ENCODE peak calls at places on chromosomes 3 and 15, in five cellular contexts. O is H9, R is trophoblast cell, J is neuronal stem cell, Q is H1. H is an unnamed sample.
A peak's percentile ranks its signal among the peaks of the same experiment; 100 is the strongest.

GRCh38 chr15:67253517-67254237 is 784 bp downstream of the AAGAB start:
- DNase-seq in O (no peak), R (no peak), J (peak; percentile 5), Q (no peak), H (peak; percentile 42)

GRCh38 chr3:115330406-115330805 is 183.3 kb upstream of the ZBTB20 start:
- DNase-seq in O (no peak), R (no peak), J (no peak), Q (no peak), H (peak; percentile 24)

GRCh38 chr15:28994142-28994829 is 108.5 kb downstream of the APBA2 start:
- DNase-seq in O (no peak), R (no peak), J (no peak), Q (no peak), H (no peak)

GRCh38 chr3:12280333-12280732 is 8.5 kb upstream of the PPARG start:
- DNase-seq in O (no peak), R (peak; percentile 22), J (no peak), Q (no peak), H (no peak)

GRCh38 chr3:183577336-183577735 is 21.8 kb upstream of the KLHL6 start:
- DNase-seq in O (no peak), R (no peak), J (no peak), Q (no peak), H (no peak)

GRCh38 chr3:56955551-56956131 is 104.8 kb upstream of the SPATA12 start:
- DNase-seq in O (no peak), R (no peak), J (no peak), Q (no peak), H (no peak)

GRCh38 chr3:156142649-156143048 is 22.3 kb downstream of the KCNAB1 start:
- DNase-seq in O (no peak), R (no peak), J (no peak), Q (no peak), H (no peak)

GRCh38 chr3:126811530-126811929 is 107.5 kb downstream of the CHCHD6 start:
- DNase-seq in O (no peak), R (no peak), J (no peak), Q (no peak), H (peak; percentile 14)

GRCh38 chr3:37531071-37531720 is 330.5 kb upstream of the CTDSPL start:
- DNase-seq in O (no peak), R (no peak), J (no peak), Q (no peak), H (no peak)

DNA sequence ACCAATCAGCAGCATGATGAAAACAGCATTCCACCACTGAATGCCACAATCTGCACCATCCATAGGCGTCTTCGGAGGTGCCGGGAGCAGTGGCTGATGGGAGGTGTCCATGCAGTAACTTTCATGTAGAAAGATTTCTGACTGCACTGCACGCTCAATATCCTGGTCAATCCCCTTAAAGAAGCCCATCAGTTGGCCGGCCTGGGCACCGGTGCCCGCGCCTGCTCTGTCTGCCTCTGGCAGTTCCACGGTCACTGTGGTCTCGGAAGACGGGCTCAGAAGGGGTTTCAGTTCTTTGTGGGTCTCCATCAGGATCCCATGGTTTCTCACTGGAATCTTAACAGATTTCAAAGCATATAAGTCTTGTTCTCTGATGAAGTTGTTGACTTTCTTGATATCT is 3.9 kb downstream of the LYSMD4 start:
- DNase-seq in O (no peak), R (no peak), J (no peak), Q (no peak), H (no peak)
- H2BK12ac ChIP-seq in O (no peak overlapping the region), R (no peak overlapping the region), J (no peak overlapping the region), Q (no peak overlapping the region), H (no peak overlapping the region)

DNA sequence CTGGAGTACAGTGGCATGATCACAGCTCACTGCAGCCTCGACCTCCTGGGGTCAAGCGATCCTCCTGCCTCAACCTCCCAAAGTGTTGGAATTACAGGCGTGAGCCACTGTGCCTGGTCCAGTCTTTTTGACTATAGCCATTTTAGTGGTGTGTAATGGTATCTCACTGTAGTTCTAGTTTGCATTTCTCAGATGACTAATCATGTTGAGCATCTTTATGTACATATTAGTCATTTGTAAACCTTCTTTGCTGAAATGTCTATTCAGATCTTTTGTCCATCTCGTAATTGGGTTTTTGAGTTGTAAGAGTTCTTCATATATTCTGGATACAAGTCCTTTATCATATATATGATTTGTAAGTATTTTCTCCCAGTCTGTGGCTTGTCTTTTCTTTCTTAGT is 16.3 kb downstream of the PCCB start:
- DNase-seq in O (no peak), R (no peak), J (no peak), Q (no peak), H (peak; percentile 61)
- H2BK12ac ChIP-seq in O (no peak overlapping the region), R (no peak overlapping the region), J (no peak overlapping the region), Q (no peak overlapping the region), H (no peak overlapping the region)

GRCh38 chr15:100542290-100542689 is 13.5 kb upstream of the CERS3 start:
- DNase-seq in O (no peak), R (no peak), J (no peak), Q (no peak), H (no peak)

GRCh38 chr15:100531823-100532222 is 3.1 kb upstream of the CERS3 start:
- DNase-seq in O (no peak), R (no peak), J (no peak), Q (no peak), H (no peak)

GRCh38 chr15:100533934-100534333 is 5.2 kb upstream of the CERS3 start:
- DNase-seq in O (no peak), R (no peak), J (no peak), Q (no peak), H (no peak)

GRCh38 chr15:100537326-100537725 is 8.6 kb upstream of the CERS3 start:
- DNase-seq in O (no peak), R (peak; percentile 2), J (no peak), Q (no peak), H (no peak)

DNA sequence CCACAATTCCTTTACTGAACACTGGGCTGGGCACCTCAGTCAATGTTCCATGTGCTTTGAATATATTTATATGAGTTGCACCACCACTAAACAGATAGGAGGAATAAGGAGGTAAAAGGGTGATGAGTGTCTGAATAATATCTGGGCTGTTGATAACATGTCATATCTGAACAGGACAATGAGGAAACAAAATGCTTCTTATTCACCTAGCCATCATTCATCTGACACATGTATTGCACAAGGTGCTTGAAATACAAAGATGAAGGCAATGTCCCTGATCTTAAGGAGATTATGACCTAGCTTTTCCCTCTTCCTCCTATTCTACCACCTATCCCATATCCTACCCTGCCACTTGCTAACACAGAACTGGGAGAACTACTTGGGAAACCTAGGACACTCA is 8.0 kb upstream of the CERS3 start:
- DNase-seq in O (no peak), R (no peak), J (no peak), Q (no peak), H (no peak)
- H2BK12ac ChIP-seq in O (no peak overlapping the region), R (no peak overlapping the region), J (no peak overlapping the region), Q (no peak overlapping the region), H (no peak overlapping the region)

GRCh38 chr3:7506606-7507180 is 645.8 kb downstream of the GRM7 start:
- DNase-seq in O (no peak), R (no peak), J (no peak), Q (no peak), H (no peak)

GRCh38 chr3:7503431-7503830 is 642.5 kb downstream of the GRM7 start:
- DNase-seq in O (no peak), R (no peak), J (no peak), Q (no peak), H (no peak)

GRCh38 chr3:7512048-7512447 is 651.1 kb downstream of the GRM7 start:
- DNase-seq in O (no peak), R (no peak), J (no peak), Q (no peak), H (no peak)

GRCh38 chr3:7504886-7505775 is 644.2 kb downstream of the GRM7 start:
- DNase-seq in O (no peak), R (peak; percentile 24), J (no peak), Q (no peak), H (peak; percentile 84)

GRCh38 chr3:7508821-7509220 is 647.9 kb downstream of the GRM7 start:
- DNase-seq in O (no peak), R (no peak), J (no peak), Q (no peak), H (no peak)
- H2BK12ac ChIP-seq in O (no peak overlapping the region), R (no peak overlapping the region), J (no peak overlapping the region), Q (no peak overlapping the region), H (no peak overlapping the region)

DNA sequence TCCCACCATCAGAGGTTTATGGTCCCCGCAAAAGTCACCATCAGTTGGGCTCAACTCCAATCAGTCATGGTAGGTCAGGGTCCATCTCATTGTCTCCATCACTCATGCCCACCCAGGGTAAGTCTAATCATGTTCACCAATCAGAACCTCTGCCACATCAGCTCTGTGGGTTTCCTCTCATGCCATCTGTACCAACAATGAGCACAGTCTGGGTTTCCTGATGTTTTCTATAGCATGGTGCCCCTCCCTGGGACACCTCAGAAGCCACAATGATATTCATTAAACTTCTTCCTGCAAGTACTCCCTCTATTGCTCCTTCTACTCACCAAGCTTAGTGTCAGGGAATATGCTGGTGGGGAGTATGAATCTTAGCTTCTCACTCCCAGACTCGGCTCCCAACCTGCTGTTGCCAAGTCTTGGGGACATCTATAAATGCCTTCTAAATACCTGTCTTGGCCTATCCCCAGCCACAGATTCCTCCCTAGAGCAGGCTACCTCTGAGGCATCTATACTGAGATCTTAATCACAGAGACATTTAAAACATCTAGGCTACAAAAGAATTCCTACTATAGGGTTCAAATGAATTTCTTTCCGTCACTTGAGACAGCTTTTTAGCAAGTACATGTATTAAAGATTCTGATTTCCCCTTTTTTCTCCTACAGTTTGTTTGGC is 5.0 kb upstream of the CCR2 start:
- DNase-seq in O (no peak), R (no peak), J (no peak), Q (no peak), H (no peak)
- H2BK12ac ChIP-seq in O (no peak overlapping the region), R (no peak overlapping the region), J (no peak overlapping the region), Q (no peak overlapping the region), H (no peak overlapping the region)

GRCh38 chr3:197231326-197231725 is 67.1 kb downstream of the DLG1 start:
- DNase-seq in O (no peak), R (no peak), J (no peak), Q (no peak), H (no peak)

GRCh38 chr3:197227780-197228574 is 70.4 kb downstream of the DLG1 start:
- DNase-seq in O (no peak), R (no peak), J (no peak), Q (no peak), H (no peak)

GRCh38 chr3:197226179-197226578 is 72.2 kb downstream of the DLG1 start:
- DNase-seq in O (no peak), R (no peak), J (no peak), Q (no peak), H (no peak)

GRCh38 chr3:197229836-197230235 is 68.6 kb downstream of the DLG1 start:
- DNase-seq in O (no peak), R (no peak), J (no peak), Q (no peak), H (no peak)

GRCh38 chr3:197229178-197229577 is 69.2 kb downstream of the DLG1 start:
- DNase-seq in O (no peak), R (no peak), J (no peak), Q (no peak), H (no peak)
- H2BK12ac ChIP-seq in O (no peak overlapping the region), R (no peak overlapping the region), J (no peak overlapping the region), Q (no peak overlapping the region), H (no peak overlapping the region)

DNA sequence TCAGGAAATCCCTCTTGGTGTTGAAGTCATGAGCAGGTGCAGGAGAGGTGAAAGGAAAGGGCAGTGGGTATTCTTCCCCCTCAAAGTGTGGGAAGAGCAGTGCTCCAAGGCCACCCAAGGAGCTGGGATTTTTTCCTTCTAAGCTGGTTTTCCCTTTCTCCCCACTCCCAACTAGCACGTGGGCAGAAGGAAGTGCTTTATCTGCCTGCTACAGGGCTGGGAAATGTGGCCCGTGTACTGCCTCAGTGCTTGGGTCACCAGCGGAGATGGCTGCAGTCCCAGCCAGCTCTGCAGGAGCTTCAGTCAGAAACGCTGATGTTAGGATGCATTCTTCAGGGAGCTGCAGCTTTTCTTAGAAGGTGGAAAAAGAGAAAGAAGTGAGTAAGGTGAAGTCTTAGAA is 99.2 kb downstream of the CACNA1D start:
- DNase-seq in O (no peak), R (no peak), J (no peak), Q (peak; percentile 26), H (no peak)
- H2BK12ac ChIP-seq in O (no peak overlapping the region), R (no peak overlapping the region), J (no peak overlapping the region), Q (no peak overlapping the region), H (no peak overlapping the region)

H was measured in mesenchymal stem cell.